ENCODE peak calls at places on chromosomes 13 and 19, in five cellular contexts. Y is breast epithelium, H is endodermal cell, W is pancreas, R is Peyer's patch. D is an unnamed sample. For H3K27me3, the result is how much of the 10 kb centered on the place peaks cover.

GRCh38 chr13:99225078-99225477 is 24.4 kb downstream of the UBAC2 start:
- DNase-seq in W (no peak), H (no peak), Y (no peak), R (no peak), D (no peak)

GRCh38 chr13:109919715-109920375 is 133.5 kb upstream of the IRS2 start:
- DNase-seq in Y (no peak), W (no peak), H (no peak), R (no peak), D (no peak)

GRCh38 chr13:81872581-81872980 is 1531.7 kb upstream of the SPRY2 start:
- DNase-seq in W (no peak), H (peak), R (no peak), Y (no peak), D (no peak)

GRCh38 chr19:14536926-14537692 is 7.7 kb downstream of the TECR start:
- DNase-seq in Y (peak), R (peak), H (peak), W (peak), D (peak)

GRCh38 chr13:34162545-34162936 is 344.6 kb downstream of the RFC3 start:
- DNase-seq in H (no peak), Y (no peak), W (no peak), R (no peak), D (no peak)

GRCh38 chr13:111956261-111957151 is 110.4 kb upstream of the SOX1 start:
- DNase-seq in R (no peak), W (no peak), H (peak), Y (no peak), D (no peak)

GRCh38 chr13:110409581-110409992 is 102.5 kb downstream of the COL4A2 start:
- DNase-seq in R (no peak), Y (no peak), H (no peak), W (no peak), D (no peak)

GRCh38 chr13:45297456-45298205 is 43.4 kb downstream of the TPT1 start:
- DNase-seq in W (no peak), H (no peak), Y (no peak), R (no peak), D (no peak)

GRCh38 chr13:84445776-84446175 is 563.5 kb upstream of the SLITRK1 start:
- DNase-seq in W (no peak), Y (no peak), R (no peak), H (no peak), D (no peak)

GRCh38 chr19:3821857-3822364 is 35.7 kb upstream of the MATK start:
- DNase-seq in Y (peak), R (peak), W (peak), H (peak), D (peak)

GRCh38 chr13:41465215-41465907 is 8.0 kb downstream of the RGCC start:
- DNase-seq in W (no peak), Y (no peak), R (peak), H (no peak), D (peak)

GRCh38 chr13:36712785-36713184 is 39.0 kb downstream of the SERTM1 start:
- DNase-seq in H (no peak), Y (no peak), R (no peak), W (no peak), D (no peak)

GRCh38 chr13:50451609-50452008 is 391.9 kb downstream of the DLEU7 start:
- DNase-seq in Y (no peak), R (no peak), H (peak), W (no peak), D (no peak)

GRCh38 chr19:4794971-4795370 is 3.4 kb downstream of the FEM1A start:
- DNase-seq in R (no peak), Y (no peak), H (no peak), W (no peak), D (no peak)

GRCh38 chr13:101751488-101751887 is 299.0 kb downstream of the ITGBL1 start:
- DNase-seq in R (no peak), W (no peak), H (no peak), Y (no peak), D (no peak)

GRCh38 chr19:7172794-7173193 is 103.3 kb downstream of the ZNF557 start:
- DNase-seq in H (no peak), Y (no peak), R (no peak), W (no peak), D (no peak)

GRCh38 chr19:872266-872951 is 12.9 kb downstream of the CFD start:
- DNase-seq in R (peak), H (peak), Y (no peak), W (no peak), D (peak)

GRCh38 chr13:89862691-89863036 is 1484.8 kb upstream of the MIR17HG start:
- DNase-seq in R (no peak), H (no peak), W (no peak), Y (no peak), D (no peak)

GRCh38 chr13:93951153-93951552 is 528.3 kb downstream of the DCT start:
- DNase-seq in H (no peak), Y (no peak), R (no peak), W (no peak), D (no peak)

GRCh38 chr13:76887070-76887563 is 912 bp upstream of the KCTD12 start:
- DNase-seq in Y (no peak), R (peak), H (peak), W (no peak), D (no peak)

GRCh38 chr13:36979361-36980040 is 19.6 kb downstream of the ALG5 start:
- DNase-seq in Y (no peak), W (no peak), H (no peak), R (no peak), D (no peak)

GRCh38 chr19:6297202-6297601 is 17.4 kb upstream of the MLLT1 start:
- DNase-seq in Y (no peak), H (no peak), W (no peak), R (no peak), D (no peak)

GRCh38 chr13:62432295-62432694 is 1016.6 kb upstream of the PCDH20 start:
- DNase-seq in Y (no peak), R (no peak), W (no peak), H (no peak), D (no peak)

GRCh38 chr19:38173324-38174041 is 50.5 kb downstream of the DPF1 start:
- DNase-seq in R (peak), Y (no peak), H (no peak), W (peak), D (no peak)

GRCh38 chr13:49733181-49733951 is 42.1 kb upstream of the EBPL start:
- DNase-seq in Y (no peak), R (no peak), H (no peak), W (no peak), D (peak)

GRCh38 chr19:13843104-13843921 is 33.6 kb upstream of the NANOS3 start:
- DNase-seq in Y (peak), R (peak), W (peak), H (peak), D (peak)

GRCh38 chr13:48449656-48450055 is 36.7 kb upstream of the LPAR6 start:
- DNase-seq in W (no peak), Y (no peak), H (no peak), R (no peak), D (no peak)

GRCh38 chr19:51660975-51661600 is 14.5 kb upstream of the SIGLEC14 start:
- DNase-seq in W (peak), Y (no peak), H (peak), R (peak), D (peak)

GRCh38 chr13:110697842-110698241 is 8.1 kb downstream of the CARS2 start:
- DNase-seq in H (no peak), R (no peak), Y (no peak), W (no peak), D (no peak)

GRCh38 chr19:18741566-18742121 is 49.5 kb downstream of the COMP start:
- DNase-seq in Y (peak), W (peak), H (no peak), R (peak), D (peak)

GRCh38 chr19:16232127-16232526 is 34.4 kb downstream of the AP1M1 start:
- DNase-seq in R (no peak), Y (no peak), W (no peak), H (no peak), D (no peak)

GRCh38 chr13:85698236-85698635 is 101.0 kb downstream of the SLITRK6 start:
- DNase-seq in R (no peak), Y (no peak), W (no peak), H (no peak), D (no peak)

GRCh38 chr13:100387416-100387815 is 201.2 kb downstream of the GGACT start:
- DNase-seq in R (no peak), W (no peak), H (no peak), Y (no peak), D (no peak)

GRCh38 chr13:29039212-29039611 is 219.1 kb downstream of the MTUS2 start:
- DNase-seq in R (no peak), H (peak), Y (no peak), W (no peak), D (no peak)

DNA sequence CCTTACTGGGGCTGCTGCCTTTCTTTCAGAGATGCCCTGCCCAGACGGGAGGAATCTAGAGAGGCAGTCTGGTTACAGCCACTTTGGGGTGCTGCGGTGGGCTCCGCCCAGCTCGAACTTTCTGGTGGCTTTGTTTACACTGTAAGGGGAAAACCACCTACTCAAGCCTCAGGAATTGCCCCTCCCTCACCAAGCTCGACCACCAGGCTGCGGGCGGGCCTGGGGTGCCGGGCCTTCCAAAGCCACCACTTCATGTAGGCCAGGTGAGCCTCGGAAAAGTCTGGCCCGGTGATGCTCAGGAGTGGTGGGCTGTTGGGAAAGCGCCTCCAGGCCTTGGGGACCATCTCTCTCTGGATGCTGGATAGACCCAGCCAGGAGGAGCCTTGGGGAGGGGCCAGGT is 218.6 kb downstream of the MTUS2 start:
- DNase-seq in W (no peak), R (no peak), H (peak), Y (no peak), D (no peak)
- H3K27me3 ChIP-seq in W (under half), R (under half), H (under half), Y (under half), D (under half)

GRCh38 chr19:21593008-21593427 is 87.6 kb downstream of the ZNF429 start:
- DNase-seq in R (no peak), W (no peak), H (no peak), Y (no peak), D (no peak)

GRCh38 chr19:21593934-21594844 is 88.8 kb downstream of the ZNF429 start:
- DNase-seq in H (no peak), Y (no peak), W (no peak), R (no peak), D (peak)

GRCh38 chr19:21590868-21591267 is 85.5 kb downstream of the ZNF429 start:
- DNase-seq in R (no peak), H (no peak), W (no peak), Y (no peak), D (no peak)

DNA sequence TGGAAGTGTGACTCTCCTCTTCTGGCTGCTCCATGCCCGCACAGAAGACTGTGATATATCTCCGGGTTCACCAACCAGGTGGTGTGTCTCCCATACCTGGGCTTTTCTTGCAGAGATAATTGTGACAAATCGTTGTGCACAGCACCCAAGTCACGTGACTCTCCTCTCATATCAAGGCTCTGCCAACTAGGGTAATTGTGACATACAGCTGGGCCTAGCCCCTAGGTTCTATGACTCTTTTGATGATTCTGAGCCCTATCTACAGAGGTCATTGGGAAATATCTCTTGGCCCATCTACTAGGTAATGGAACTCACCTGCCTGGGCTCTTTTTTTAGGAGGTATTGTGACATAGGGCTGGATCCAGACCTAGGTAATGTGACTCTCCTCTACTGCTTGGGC is 89.8 kb downstream of the ZNF429 start:
- DNase-seq in H (no peak), W (no peak), R (no peak), Y (no peak), D (no peak)
- H3K27ac ChIP-seq in H (no peak), W (peak), R (no peak), Y (no peak), D (no peak)

DNA sequence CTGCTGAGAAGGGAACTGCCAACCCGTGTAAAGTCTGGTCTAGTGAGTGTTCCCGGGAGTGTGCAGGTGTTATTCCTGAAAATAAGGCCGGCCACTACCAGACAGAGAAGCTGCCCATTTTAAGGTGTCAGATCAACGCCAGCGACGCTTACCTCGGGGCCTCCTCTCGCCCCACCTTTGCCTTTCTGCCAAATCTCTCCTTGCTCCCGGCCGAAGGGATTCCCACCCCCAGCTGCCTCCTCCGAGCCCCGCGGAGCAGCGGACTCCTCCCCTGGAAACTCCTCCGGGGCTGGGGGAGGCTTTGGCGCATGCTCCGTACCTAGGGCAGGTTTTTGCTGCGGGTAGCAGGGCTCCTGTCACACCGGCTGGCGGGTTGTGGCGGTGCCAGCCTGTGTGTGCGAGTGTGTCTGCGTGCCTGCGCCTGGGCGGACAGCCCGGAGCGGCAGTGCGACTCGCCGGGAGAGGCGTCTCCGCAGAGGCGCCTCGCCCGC is at the start of gene HS6ST3:
- DNase-seq in Y (no peak), R (no peak), H (peak), W (peak), D (no peak)
- H3K27me3 ChIP-seq in Y (under half), R (under half), H (half or more), W (under half), D (under half)

GRCh38 chr19:47854459-47854858 is 4.6 kb upstream of the TPRX2 start:
- DNase-seq in R (no peak), W (no peak), Y (no peak), H (no peak), D (no peak)

GRCh38 chr19:47853003-47853402 is 6.0 kb upstream of the TPRX2 start:
- DNase-seq in H (no peak), R (no peak), Y (no peak), W (no peak), D (no peak)

GRCh38 chr19:47848425-47848824 is 10.6 kb upstream of the TPRX2 start:
- DNase-seq in H (no peak), W (no peak), Y (no peak), R (no peak), D (no peak)

DNA sequence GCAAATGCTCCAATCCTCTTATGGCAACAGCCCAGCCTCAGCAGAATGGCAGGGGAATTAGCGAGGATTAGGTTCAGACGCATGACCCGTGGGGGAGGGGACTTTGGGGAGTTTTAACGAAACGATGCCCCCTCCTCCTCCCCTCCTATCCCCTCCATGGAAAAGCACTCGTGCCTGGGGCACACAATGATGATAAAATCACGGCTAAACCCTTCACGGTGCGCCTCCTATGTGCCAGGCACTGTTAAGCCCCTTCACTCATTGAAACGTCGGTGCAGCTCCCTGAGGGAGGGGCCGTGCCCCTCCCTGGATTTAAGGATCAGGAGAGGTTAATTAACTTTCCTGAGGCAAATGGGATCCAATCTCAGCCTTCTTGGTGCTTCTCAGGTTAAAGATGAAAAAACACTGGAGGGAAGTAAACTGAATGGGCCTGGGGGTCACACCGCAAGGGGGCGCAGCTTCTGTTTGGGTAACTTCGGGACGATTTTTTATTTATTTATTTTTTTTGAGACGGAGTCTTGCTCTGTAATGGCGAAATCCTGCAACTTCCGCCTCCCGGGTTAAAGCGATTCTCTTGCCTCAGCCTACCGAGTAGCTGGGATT is 10.1 kb upstream of the TPRX2 start:
- DNase-seq in R (no peak), Y (no peak), H (peak), W (no peak), D (no peak)
- H3K27ac ChIP-seq in R (no peak), Y (no peak), H (peak), W (no peak), D (no peak)

D was measured in lung.